ENCODE peak calls at places on chromosomes 2 and 18, in six cellular contexts. H, W, J, A, U and Z are unnamed samples.

GRCh38 chr18:74013955-74014354 is 133.7 kb downstream of the FBXO15 start:
- DNase-seq in U (no peak), H (no peak), W (peak; percentile 74), A (peak; percentile 11), J (no peak), Z (peak; percentile 72)

GRCh38 chr2:174697267-174697666 is 67.0 kb downstream of the CHRNA1 start:
- DNase-seq in A (peak; percentile 90), H (peak; percentile 90), J (peak; percentile 49), W (peak; percentile 57), U (no peak), Z (peak; percentile 61)

GRCh38 chr18:39326772-39327171 is 1761.2 kb upstream of the CELF4 start:
- DNase-seq in A (no peak), W (no peak), J (no peak), U (no peak), H (no peak), Z (no peak)

GRCh38 chr18:31901063-31901462 is 41.9 kb downstream of the TRAPPC8 start:
- DNase-seq in J (no peak), U (no peak), A (no peak), H (no peak), W (no peak), Z (peak; percentile 1)

GRCh38 chr2:12361506-12361905 is 355.2 kb upstream of the TRIB2 start:
- DNase-seq in A (no peak), U (no peak), W (no peak), J (no peak), H (no peak), Z (peak; percentile 64)

GRCh38 chr18:9428301-9428706 is 47.0 kb upstream of the RALBP1 start:
- DNase-seq in W (no peak), H (no peak), J (no peak), A (no peak), U (no peak), Z (no peak)

GRCh38 chr2:60172801-60173200 is 380.7 kb downstream of the BCL11A start:
- DNase-seq in U (no peak), J (no peak), A (no peak), H (no peak), W (no peak), Z (no peak)

GRCh38 chr2:127740665-127741287 is 39.5 kb downstream of the SFT2D3 start:
- DNase-seq in A (no peak), H (no peak), J (no peak), U (no peak), W (no peak), Z (no peak)

GRCh38 chr2:42902939-42903709 is 110.7 kb upstream of the HAAO start:
- DNase-seq in U (no peak), A (no peak), W (no peak), H (no peak), J (no peak), Z (no peak)

GRCh38 chr2:26584656-26585055 is 56.5 kb downstream of the CIB4 start:
- DNase-seq in J (no peak), U (no peak), A (no peak), H (no peak), W (no peak), Z (no peak)

GRCh38 chr18:75065251-75066000 is 143.5 kb downstream of the PTGR3 start:
- DNase-seq in H (no peak), J (no peak), U (no peak), A (no peak), W (no peak), Z (no peak)

GRCh38 chr2:101330253-101330921 is 21.9 kb upstream of the RNF149 start:
- DNase-seq in H (peak; percentile 64), U (no peak), J (peak; percentile 68), W (no peak), A (peak; percentile 88), Z (no peak)